ENCODE peak calls at places on chromosome 14, in seven cellular contexts. One of them, this sample, is unnamed.

GRCh38 chr14:50085570-50086315 is 30.6 kb downstream of the VCPKMT start:
- DNase-seq in SK-N-SH: no peak
- DNase-seq in HCT116: no peak
- DNase-seq in H1: no peak
- DNase-seq in HepG2: no peak
- DNase-seq in K562: no peak
- DNase-seq in GM12878: peak; percentile 95
- DNase-seq in this sample: no peak

GRCh38 chr14:102279688-102280348 is 25.1 kb downstream of the MOK start:
- DNase-seq in HCT116: peak; percentile 84
- DNase-seq in SK-N-SH: no peak
- DNase-seq in GM12878: no peak
- DNase-seq in K562: no peak
- DNase-seq in HepG2: peak; percentile 64
- DNase-seq in H1: no peak
- DNase-seq in this sample: peak; percentile 69

GRCh38 chr14:59600211-59600945 is 23.8 kb upstream of the CCDC175 start:
- DNase-seq in HCT116: no peak
- DNase-seq in GM12878: no peak
- DNase-seq in HepG2: no peak
- DNase-seq in SK-N-SH: no peak
- DNase-seq in K562: no peak
- DNase-seq in H1: no peak
- DNase-seq in this sample: no peak

GRCh38 chr14:52060080-52060479 is 8.8 kb downstream of the NID2 start:
- DNase-seq in HCT116: no peak
- DNase-seq in H1: no peak
- DNase-seq in SK-N-SH: no peak
- DNase-seq in K562: no peak
- DNase-seq in GM12878: no peak
- DNase-seq in HepG2: no peak
- DNase-seq in this sample: no peak

GRCh38 chr14:26839481-26839880 is 241.6 kb upstream of the NOVA1 start:
- DNase-seq in HepG2: no peak
- DNase-seq in HCT116: no peak
- DNase-seq in H1: no peak
- DNase-seq in K562: no peak
- DNase-seq in GM12878: no peak
- DNase-seq in SK-N-SH: no peak
- DNase-seq in this sample: no peak

GRCh38 chr14:71361335-71361734 is 454.1 kb downstream of the PCNX1 start:
- DNase-seq in HepG2: peak; percentile 40
- DNase-seq in SK-N-SH: no peak
- DNase-seq in HCT116: no peak
- DNase-seq in H1: no peak
- DNase-seq in GM12878: no peak
- DNase-seq in K562: peak; percentile 60
- DNase-seq in this sample: no peak

GRCh38 chr14:101250336-101250947 is 310.9 kb upstream of the DIO3 start:
- DNase-seq in K562: no peak
- DNase-seq in GM12878: no peak
- DNase-seq in HCT116: no peak
- DNase-seq in HepG2: no peak
- DNase-seq in H1: no peak
- DNase-seq in SK-N-SH: peak; percentile 24
- DNase-seq in this sample: no peak

GRCh38 chr14:29851397-29851796 is 76.2 kb downstream of the PRKD1 start:
- DNase-seq in HepG2: no peak
- DNase-seq in GM12878: no peak
- DNase-seq in H1: no peak
- DNase-seq in HCT116: no peak
- DNase-seq in SK-N-SH: no peak
- DNase-seq in K562: no peak
- DNase-seq in this sample: no peak

GRCh38 chr14:101495827-101496778 is 65.2 kb upstream of the DIO3 start:
- DNase-seq in SK-N-SH: no peak
- DNase-seq in K562: no peak
- DNase-seq in GM12878: no peak
- DNase-seq in HepG2: peak; percentile 9
- DNase-seq in HCT116: no peak
- DNase-seq in H1: peak; percentile 19
- DNase-seq in this sample: no peak

GRCh38 chr14:59123975-59124374 is 64.5 kb upstream of the DAAM1 start:
- DNase-seq in HCT116: no peak
- DNase-seq in K562: no peak
- DNase-seq in HepG2: no peak
- DNase-seq in SK-N-SH: peak; percentile 38
- DNase-seq in GM12878: no peak
- DNase-seq in H1: no peak
- DNase-seq in this sample: peak; percentile 18

GRCh38 chr14:50045039-50045711 is 71.2 kb downstream of the VCPKMT start:
- DNase-seq in H1: no peak
- DNase-seq in HCT116: no peak
- DNase-seq in SK-N-SH: peak; percentile 32
- DNase-seq in HepG2: peak; percentile 82
- DNase-seq in K562: no peak
- DNase-seq in GM12878: peak; percentile 54
- DNase-seq in this sample: no peak

GRCh38 chr14:31320216-31320615 is 100.1 kb downstream of the HEATR5A start:
- DNase-seq in HCT116: no peak
- DNase-seq in K562: no peak
- DNase-seq in GM12878: no peak
- DNase-seq in SK-N-SH: no peak
- DNase-seq in HepG2: no peak
- DNase-seq in H1: no peak
- DNase-seq in this sample: no peak

GRCh38 chr14:34251662-34252061 is 210.4 kb downstream of the SPTSSA start:
- DNase-seq in HepG2: no peak
- DNase-seq in K562: no peak
- DNase-seq in SK-N-SH: no peak
- DNase-seq in GM12878: no peak
- DNase-seq in HCT116: no peak
- DNase-seq in H1: no peak
- DNase-seq in this sample: no peak

GRCh38 chr14:33847066-33847465 is 103.8 kb downstream of the EGLN3 start:
- DNase-seq in K562: no peak
- DNase-seq in SK-N-SH: no peak
- DNase-seq in HepG2: no peak
- DNase-seq in HCT116: no peak
- DNase-seq in GM12878: no peak
- DNase-seq in H1: no peak
- DNase-seq in this sample: no peak

GRCh38 chr14:59632381-59632780 is 55.8 kb upstream of the CCDC175 start:
- DNase-seq in GM12878: no peak
- DNase-seq in SK-N-SH: peak; percentile 58
- DNase-seq in K562: peak; percentile 31
- DNase-seq in HepG2: peak; percentile 20
- DNase-seq in H1: no peak
- DNase-seq in HCT116: peak; percentile 33
- DNase-seq in this sample: no peak

GRCh38 chr14:81329640-81330385 is 70.3 kb downstream of the STON2 start:
- DNase-seq in GM12878: no peak
- DNase-seq in K562: no peak
- DNase-seq in H1: no peak
- DNase-seq in SK-N-SH: no peak
- DNase-seq in HCT116: no peak
- DNase-seq in HepG2: no peak
- DNase-seq in this sample: no peak

GRCh38 chr14:102280376-102280962 is 24.5 kb downstream of the MOK start:
- DNase-seq in K562: no peak
- DNase-seq in SK-N-SH: no peak
- DNase-seq in GM12878: no peak
- DNase-seq in HepG2: no peak
- DNase-seq in H1: no peak
- DNase-seq in HCT116: no peak
- DNase-seq in this sample: no peak

GRCh38 chr14:24068711-24069410 is 2.5 kb upstream of the CPNE6 start:
- DNase-seq in HepG2: no peak
- DNase-seq in HCT116: no peak
- DNase-seq in GM12878: no peak
- DNase-seq in K562: no peak
- DNase-seq in SK-N-SH: no peak
- DNase-seq in H1: no peak
- DNase-seq in this sample: no peak

DNA sequence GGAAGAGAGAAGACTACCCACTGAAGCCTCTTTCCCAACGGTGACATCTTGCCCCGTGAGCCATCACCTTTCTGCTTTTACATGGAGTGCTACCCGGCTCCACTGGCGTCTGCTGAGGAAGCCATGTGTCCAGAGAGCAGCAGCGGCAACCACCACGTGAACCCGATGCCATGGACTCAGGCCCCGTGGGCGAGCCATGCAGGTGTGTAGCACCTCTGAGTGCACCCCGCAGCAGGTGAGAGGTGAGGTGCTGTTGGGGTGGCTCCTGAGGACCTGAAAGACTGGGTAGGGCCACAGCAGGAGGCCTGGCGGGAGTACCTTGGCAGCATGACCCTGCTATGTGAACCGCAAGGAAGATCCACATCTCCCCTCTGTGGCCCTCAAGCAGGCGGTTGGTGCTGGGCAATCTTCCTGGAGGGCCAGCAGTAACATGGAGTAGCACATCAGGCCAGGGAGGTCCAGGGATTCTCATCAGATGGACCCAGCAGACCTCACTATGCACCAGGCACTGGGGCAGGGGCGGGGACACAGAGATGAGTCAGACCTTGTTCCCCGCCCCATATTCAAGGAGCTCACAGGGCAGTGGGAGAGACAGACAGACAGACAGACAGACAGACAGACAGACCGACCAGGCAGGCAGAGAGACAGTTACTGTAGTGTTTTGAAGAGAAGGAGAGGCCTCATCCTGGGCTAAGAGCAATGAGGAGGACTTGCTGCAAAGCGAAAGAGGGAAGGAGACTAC is 129.6 kb downstream of the PAPOLA start:
- DNase-seq in GM12878: no peak
- DNase-seq in K562: peak; percentile 31
- DNase-seq in H1: no peak
- DNase-seq in HCT116: no peak
- DNase-seq in SK-N-SH: peak; percentile 8
- DNase-seq in HepG2: no peak
- DNase-seq in this sample: no peak
- TF ChIP-seq JUND in GM12878: no peak
- TF ChIP-seq JUND in K562: peak; percentile 64
- TF ChIP-seq JUND in H1: no peak
- TF ChIP-seq JUND in HCT116: no peak
- TF ChIP-seq JUND in SK-N-SH: no peak
- TF ChIP-seq JUND in HepG2: no peak
- TF ChIP-seq JUND in this sample: no peak

GRCh38 chr14:104137297-104138097 is 890 bp upstream of the KIF26A start:
- DNase-seq in H1: no peak
- DNase-seq in HepG2: peak; percentile 10
- DNase-seq in HCT116: no peak
- DNase-seq in K562: peak; percentile 32
- DNase-seq in GM12878: no peak
- DNase-seq in SK-N-SH: peak; percentile 92
- DNase-seq in this sample: peak; percentile 60
- TF ChIP-seq JUND in H1: no peak
- TF ChIP-seq JUND in HepG2: no peak
- TF ChIP-seq JUND in HCT116: no peak
- TF ChIP-seq JUND in K562: no peak
- TF ChIP-seq JUND in GM12878: no peak
- TF ChIP-seq JUND in SK-N-SH: no peak
- TF ChIP-seq JUND in this sample: no peak

GRCh38 chr14:35369701-35370191 is 34.8 kb downstream of the NFKBIA start:
- DNase-seq in HepG2: no peak
- DNase-seq in HCT116: no peak
- DNase-seq in H1: no peak
- DNase-seq in SK-N-SH: no peak
- DNase-seq in K562: no peak
- DNase-seq in GM12878: no peak
- DNase-seq in this sample: no peak
- TF ChIP-seq JUND in HepG2: no peak
- TF ChIP-seq JUND in HCT116: no peak
- TF ChIP-seq JUND in H1: no peak
- TF ChIP-seq JUND in SK-N-SH: no peak
- TF ChIP-seq JUND in K562: no peak
- TF ChIP-seq JUND in GM12878: no peak
- TF ChIP-seq JUND in this sample: no peak

GRCh38 chr14:54364555-54365415 is 32.0 kb upstream of the CDKN3 start:
- DNase-seq in H1: no peak
- DNase-seq in SK-N-SH: no peak
- DNase-seq in GM12878: no peak
- DNase-seq in HepG2: peak; percentile 83
- DNase-seq in K562: no peak
- DNase-seq in HCT116: no peak
- DNase-seq in this sample: no peak

GRCh38 chr14:54369343-54369742 is 27.5 kb upstream of the CDKN3 start:
- DNase-seq in HCT116: no peak
- DNase-seq in K562: no peak
- DNase-seq in H1: no peak
- DNase-seq in SK-N-SH: no peak
- DNase-seq in HepG2: no peak
- DNase-seq in GM12878: no peak
- DNase-seq in this sample: peak; percentile 71

GRCh38 chr14:54370323-54371125 is 26.3 kb upstream of the CDKN3 start:
- DNase-seq in K562: no peak
- DNase-seq in SK-N-SH: no peak
- DNase-seq in HCT116: no peak
- DNase-seq in GM12878: no peak
- DNase-seq in HepG2: no peak
- DNase-seq in H1: no peak
- DNase-seq in this sample: no peak

GRCh38 chr14:54362759-54363437 is 33.9 kb upstream of the CDKN3 start:
- DNase-seq in SK-N-SH: no peak
- DNase-seq in K562: no peak
- DNase-seq in HepG2: no peak
- DNase-seq in HCT116: no peak
- DNase-seq in H1: no peak
- DNase-seq in GM12878: no peak
- DNase-seq in this sample: no peak

DNA sequence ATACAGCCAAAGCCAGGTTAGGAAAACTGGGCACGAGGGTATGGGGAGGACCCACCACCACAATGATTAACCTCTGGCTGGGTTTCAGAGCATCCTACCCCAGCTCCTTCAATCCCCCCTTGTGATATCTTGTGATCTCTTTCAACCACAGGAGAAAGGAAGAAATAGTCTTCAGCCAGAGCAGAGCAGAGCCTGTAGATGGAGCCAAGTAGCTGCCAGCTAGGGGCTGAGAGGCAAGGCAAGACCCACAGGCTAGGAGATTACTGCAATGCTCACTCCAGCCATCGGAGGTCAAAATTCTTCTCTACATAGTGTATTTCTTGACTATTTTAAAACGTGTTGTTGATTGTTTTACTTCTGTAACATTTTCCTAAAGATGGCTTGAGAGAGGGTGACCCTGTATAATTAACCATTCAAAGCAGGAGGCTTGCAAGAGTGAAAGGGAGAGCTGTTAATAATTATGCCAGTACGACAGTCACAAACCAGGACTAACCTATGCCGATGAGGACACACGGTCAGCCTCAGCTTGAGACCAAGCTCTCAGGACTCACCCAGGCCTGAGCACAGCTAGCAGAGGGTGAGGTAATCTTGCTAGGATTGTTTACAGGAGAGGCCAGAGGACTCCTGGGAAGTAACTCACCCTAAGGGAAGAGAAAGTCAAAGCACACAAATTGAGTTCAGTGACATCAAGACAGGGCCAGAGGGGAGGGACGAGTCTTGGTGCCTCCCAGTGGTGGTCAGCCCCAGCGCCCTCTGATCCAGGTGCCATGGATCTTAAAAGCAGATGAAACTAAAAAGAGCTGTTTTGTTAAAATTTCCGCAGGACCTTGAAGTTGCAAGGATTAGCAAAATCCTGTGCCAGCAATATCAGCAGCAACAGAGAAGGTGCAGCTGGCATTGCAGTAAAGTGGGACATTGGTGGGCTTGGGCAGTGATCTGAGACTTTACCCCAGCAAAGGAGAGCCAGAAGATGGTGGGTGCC is 29.8 kb upstream of the CDKN3 start:
- DNase-seq in HCT116: peak; percentile 49
- DNase-seq in SK-N-SH: peak; percentile 30
- DNase-seq in GM12878: no peak
- DNase-seq in H1: no peak
- DNase-seq in K562: peak; percentile 53
- DNase-seq in HepG2: peak; percentile 84
- DNase-seq in this sample: peak; percentile 87
- TF ChIP-seq JUND in HCT116: no peak
- TF ChIP-seq JUND in SK-N-SH: no peak
- TF ChIP-seq JUND in GM12878: no peak
- TF ChIP-seq JUND in H1: no peak
- TF ChIP-seq JUND in K562: no peak
- TF ChIP-seq JUND in HepG2: no peak
- TF ChIP-seq JUND in this sample: no peak